ENCODE peak calls at places on chromosomes 13 and 19, in eight cellular contexts. X, M, U, B, A, E, L and W are unnamed samples.
A peak's percentile ranks its signal among the peaks of the same experiment; 100 is the strongest.

GRCh38 chr13:51520524-51520923 is 63.7 kb upstream of the WDFY2 start:
- DNase-seq in X (no peak), M (no peak), U (no peak), B (no peak), A (no peak), E (no peak), L (no peak), W (no peak)

GRCh38 chr13:99354371-99354951 is 47.3 kb upstream of the GPR183 start:
- DNase-seq in X (no peak), M (no peak), U (no peak), B (no peak), A (no peak), E (no peak), L (no peak), W (no peak)

GRCh38 chr19:19540707-19541515 is 2.8 kb downstream of the CILP2 start:
- DNase-seq in X (peak; percentile 64), M (no peak), U (no peak), B (peak; percentile 76), A (peak; percentile 97), E (peak; percentile 66), L (peak; percentile 92), W (peak; percentile 68)

GRCh38 chr19:48644839-48645651 is 942 bp downstream of the CA11 start:
- DNase-seq in X (peak; percentile 82), M (peak; percentile 86), U (peak; percentile 84), B (no peak), A (peak; percentile 80), E (peak; percentile 78), L (peak; percentile 75), W (peak; percentile 83)

GRCh38 chr13:79937311-79938243 is 403.3 kb downstream of the SPRY2 start:
- DNase-seq in X (no peak), M (no peak), U (no peak), B (no peak), A (no peak), E (no peak), L (no peak), W (no peak)

GRCh38 chr19:36775768-36776167 is 3.2 kb upstream of the ZNF850 start:
- DNase-seq in X (no peak), M (no peak), U (no peak), B (no peak), A (no peak), E (no peak), L (no peak), W (no peak)

GRCh38 chr19:45884682-45885555 is 1.0 kb downstream of the IRF2BP1 start:
- DNase-seq in X (peak; percentile 58), M (no peak), U (no peak), B (no peak), A (peak; percentile 82), E (no peak), L (peak; percentile 62), W (peak; percentile 31)

GRCh38 chr13:20291675-20292074 is 59.6 kb upstream of the GJB6 start:
- DNase-seq in X (no peak), M (no peak), U (no peak), B (no peak), A (no peak), E (no peak), L (no peak), W (no peak)

GRCh38 chr19:40613669-40614594 is 12.8 kb downstream of the LTBP4 start:
- DNase-seq in X (peak; percentile 81), M (peak; percentile 72), U (peak; percentile 85), B (peak; percentile 94), A (no peak), E (peak; percentile 91), L (peak; percentile 90), W (peak; percentile 83)

GRCh38 chr13:41974262-41974900 is 13.5 kb upstream of the VWA8 start:
- DNase-seq in X (no peak), M (no peak), U (no peak), B (no peak), A (no peak), E (no peak), L (no peak), W (no peak)

GRCh38 chr19:14612657-14613056 is 29.8 kb downstream of the CLEC17A start:
- DNase-seq in X (no peak), M (no peak), U (no peak), B (no peak), A (no peak), E (no peak), L (no peak), W (no peak)

GRCh38 chr19:41922220-41922576 is 6.1 kb downstream of the ERFL start:
- DNase-seq in X (no peak), M (no peak), U (no peak), B (no peak), A (no peak), E (no peak), L (no peak), W (no peak)

GRCh38 chr19:15812059-15812722 is 3.3 kb downstream of the OR10H1 start:
- DNase-seq in X (no peak), M (no peak), U (peak; percentile 7), B (no peak), A (no peak), E (peak; percentile 38), L (no peak), W (peak; percentile 40)

GRCh38 chr19:53372196-53372595 is 6.7 kb downstream of the ZNF525 start:
- DNase-seq in X (no peak), M (no peak), U (no peak), B (no peak), A (no peak), E (no peak), L (no peak), W (no peak)

GRCh38 chr19:56919308-56919995 is 78.9 kb upstream of the PEG3 start:
- DNase-seq in X (peak; percentile 63), M (no peak), U (no peak), B (no peak), A (no peak), E (no peak), L (no peak), W (no peak)

GRCh38 chr13:73492811-73493210 is 434.0 kb downstream of the KLF5 start:
- DNase-seq in X (no peak), M (no peak), U (no peak), B (no peak), A (no peak), E (no peak), L (no peak), W (no peak)

GRCh38 chr19:17302391-17303166 is 646 bp downstream of the ABHD8 start:
- DNase-seq in X (peak; percentile 76), M (no peak), U (no peak), B (no peak), A (no peak), E (no peak), L (no peak), W (no peak)

GRCh38 chr13:73248711-73249580 is 190.1 kb downstream of the KLF5 start:
- DNase-seq in X (no peak), M (no peak), U (no peak), B (no peak), A (peak; percentile 31), E (no peak), L (no peak), W (peak; percentile 64)

GRCh38 chr13:74135306-74136088 is 1.3 kb upstream of the KLF12 start:
- DNase-seq in X (peak; percentile 80), M (peak; percentile 33), U (peak; percentile 37), B (peak; percentile 83), A (peak; percentile 92), E (peak; percentile 78), L (peak; percentile 38), W (peak; percentile 68)

DNA sequence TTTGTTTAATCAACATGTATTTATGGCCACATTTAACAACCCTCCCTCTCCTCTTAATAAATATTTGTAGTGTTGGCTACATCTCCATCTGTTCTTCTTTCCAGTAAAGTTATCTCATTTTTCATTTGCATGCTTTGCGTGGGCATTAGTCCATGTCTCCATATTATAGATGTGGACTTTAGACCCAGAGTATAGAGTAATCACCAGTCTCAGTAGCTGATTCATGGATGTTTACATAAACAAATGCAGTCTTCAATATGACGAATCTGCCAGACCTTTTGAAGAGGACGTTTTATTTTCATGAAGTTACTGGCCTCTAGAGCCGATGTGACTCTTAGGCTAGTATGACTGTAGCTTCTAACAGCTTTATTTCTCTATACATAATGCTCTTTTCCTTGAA is 1546.2 kb downstream of the OLFM4 start:
- DNase-seq in X (no peak), M (no peak), U (no peak), B (no peak), A (no peak), E (no peak), L (no peak), W (no peak)
- TF ChIP-seq EP300 in X (no peak), M (no peak), U (no peak), B (no peak), A (no peak), E (no peak), L (no peak), W (no peak)

DNA sequence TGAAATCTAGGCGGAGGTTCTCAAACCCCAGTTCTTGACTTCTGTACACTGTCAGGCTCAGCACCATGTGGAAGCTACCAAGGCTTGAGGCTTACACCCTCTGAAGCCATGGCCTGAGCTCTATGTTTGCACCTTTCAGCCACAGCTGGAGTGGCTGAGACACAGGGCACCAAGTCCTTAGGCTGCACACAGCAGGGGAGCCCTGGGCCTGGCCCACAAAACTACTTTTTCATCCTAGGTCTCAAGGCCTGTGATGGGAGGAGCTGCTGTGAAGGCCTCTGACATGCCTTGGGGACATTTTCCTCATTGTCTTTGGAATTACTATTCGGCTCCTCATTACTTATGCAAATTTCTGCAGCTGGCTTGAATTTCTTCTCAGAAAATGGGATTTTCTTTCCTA is 503.2 kb upstream of the PCDH20 start:
- DNase-seq in X (no peak), M (no peak), U (no peak), B (no peak), A (no peak), E (no peak), L (no peak), W (no peak)
- TF ChIP-seq EP300 in X (no peak), M (no peak), U (no peak), B (no peak), A (no peak), E (no peak), L (no peak), W (no peak)

GRCh38 chr19:1610579-1610978 is 5.3 kb upstream of the UQCR11 start:
- DNase-seq in X (no peak), M (no peak), U (no peak), B (no peak), A (no peak), E (no peak), L (no peak), W (no peak)
- TF ChIP-seq EP300 in X (no peak), M (no peak), U (no peak), B (no peak), A (no peak), E (no peak), L (no peak), W (no peak)

GRCh38 chr13:94417294-94417693 is 62.2 kb downstream of the DCT start:
- DNase-seq in X (no peak), M (no peak), U (no peak), B (no peak), A (no peak), E (no peak), L (no peak), W (no peak)

GRCh38 chr13:94416454-94417080 is 62.9 kb downstream of the DCT start:
- DNase-seq in X (no peak), M (no peak), U (no peak), B (no peak), A (peak; percentile 24), E (no peak), L (peak; percentile 3), W (no peak)

GRCh38 chr13:94415484-94415883 is 64.0 kb downstream of the DCT start:
- DNase-seq in X (no peak), M (no peak), U (no peak), B (no peak), A (no peak), E (no peak), L (no peak), W (no peak)

GRCh38 chr13:94414141-94414540 is 65.3 kb downstream of the DCT start:
- DNase-seq in X (no peak), M (no peak), U (no peak), B (no peak), A (no peak), E (no peak), L (no peak), W (no peak)

GRCh38 chr13:94419304-94419943 is 60.1 kb downstream of the DCT start:
- DNase-seq in X (no peak), M (no peak), U (no peak), B (no peak), A (no peak), E (no peak), L (no peak), W (no peak)
- TF ChIP-seq EP300 in X (no peak), M (no peak), U (no peak), B (no peak), A (no peak), E (no peak), L (no peak), W (no peak)